ENCODE peak calls at places on chromosomes 7 and 10, in nine cellular contexts. One of them, this sample, is unnamed.

GRCh38 chr10:125148021-125148439 is 12.3 kb downstream of the CTBP2 start:
- DNase-seq in epithelial cell of proximal tubule: no peak
- DNase-seq in neural progenitor cell: no peak
- DNase-seq in fibroblast of the aortic adventitia: peak
- DNase-seq in HFF-Myc: no peak
- DNase-seq in osteoblast: peak
- DNase-seq in cardiac fibroblast: peak
- DNase-seq in left lung: no peak
- DNase-seq in AG04450: no peak
- DNase-seq in this sample: no peak

GRCh38 chr10:109892885-109893284 is 30.4 kb downstream of the XPNPEP1 start:
- DNase-seq in epithelial cell of proximal tubule: no peak
- DNase-seq in neural progenitor cell: peak
- DNase-seq in fibroblast of the aortic adventitia: peak
- DNase-seq in HFF-Myc: peak
- DNase-seq in osteoblast: no peak
- DNase-seq in cardiac fibroblast: peak
- DNase-seq in left lung: no peak
- DNase-seq in AG04450: no peak
- DNase-seq in this sample: no peak

GRCh38 chr10:133142523-133143199 is 17.4 kb upstream of the KNDC1 start:
- DNase-seq in epithelial cell of proximal tubule: no peak
- DNase-seq in neural progenitor cell: no peak
- DNase-seq in fibroblast of the aortic adventitia: no peak
- DNase-seq in HFF-Myc: no peak
- DNase-seq in osteoblast: peak
- DNase-seq in cardiac fibroblast: no peak
- DNase-seq in left lung: peak
- DNase-seq in AG04450: no peak
- DNase-seq in this sample: no peak

GRCh38 chr10:13891542-13892431 is 305.0 kb downstream of the PRPF18 start:
- DNase-seq in epithelial cell of proximal tubule: no peak
- DNase-seq in neural progenitor cell: peak
- DNase-seq in fibroblast of the aortic adventitia: no peak
- DNase-seq in HFF-Myc: no peak
- DNase-seq in osteoblast: peak
- DNase-seq in cardiac fibroblast: no peak
- DNase-seq in left lung: no peak
- DNase-seq in AG04450: no peak
- DNase-seq in this sample: no peak

GRCh38 chr10:43965033-43965917 is 316.6 kb upstream of the ZNF32 start:
- DNase-seq in epithelial cell of proximal tubule: no peak
- DNase-seq in neural progenitor cell: no peak
- DNase-seq in fibroblast of the aortic adventitia: peak
- DNase-seq in HFF-Myc: no peak
- DNase-seq in osteoblast: peak
- DNase-seq in cardiac fibroblast: peak
- DNase-seq in left lung: no peak
- DNase-seq in AG04450: no peak
- DNase-seq in this sample: no peak

GRCh38 chr10:42938351-42938750 is 138.5 kb upstream of the RET start:
- DNase-seq in epithelial cell of proximal tubule: no peak
- DNase-seq in neural progenitor cell: no peak
- DNase-seq in fibroblast of the aortic adventitia: no peak
- DNase-seq in HFF-Myc: no peak
- DNase-seq in osteoblast: peak
- DNase-seq in cardiac fibroblast: no peak
- DNase-seq in left lung: no peak
- DNase-seq in AG04450: no peak
- DNase-seq in this sample: no peak

GRCh38 chr10:82924711-82925110 is 1049.7 kb downstream of the NRG3 start:
- DNase-seq in epithelial cell of proximal tubule: no peak
- DNase-seq in neural progenitor cell: no peak
- DNase-seq in fibroblast of the aortic adventitia: no peak
- DNase-seq in HFF-Myc: no peak
- DNase-seq in osteoblast: no peak
- DNase-seq in cardiac fibroblast: no peak
- DNase-seq in left lung: no peak
- DNase-seq in AG04450: no peak
- DNase-seq in this sample: no peak

GRCh38 chr10:70169011-70169410 is 1.3 kb downstream of the SAR1A start:
- DNase-seq in epithelial cell of proximal tubule: no peak
- DNase-seq in neural progenitor cell: no peak
- DNase-seq in fibroblast of the aortic adventitia: no peak
- DNase-seq in HFF-Myc: no peak
- DNase-seq in osteoblast: no peak
- DNase-seq in cardiac fibroblast: no peak
- DNase-seq in left lung: no peak
- DNase-seq in AG04450: no peak
- DNase-seq in this sample: no peak

GRCh38 chr7:24464846-24465245 is 108.4 kb upstream of the PALS2 start:
- DNase-seq in epithelial cell of proximal tubule: no peak
- DNase-seq in neural progenitor cell: no peak
- DNase-seq in fibroblast of the aortic adventitia: no peak
- DNase-seq in HFF-Myc: no peak
- DNase-seq in osteoblast: no peak
- DNase-seq in cardiac fibroblast: no peak
- DNase-seq in left lung: no peak
- DNase-seq in AG04450: no peak
- DNase-seq in this sample: no peak

GRCh38 chr10:3935933-3936359 is 150.9 kb upstream of the KLF6 start:
- DNase-seq in epithelial cell of proximal tubule: peak
- DNase-seq in neural progenitor cell: no peak
- DNase-seq in fibroblast of the aortic adventitia: no peak
- DNase-seq in HFF-Myc: no peak
- DNase-seq in osteoblast: peak
- DNase-seq in cardiac fibroblast: peak
- DNase-seq in left lung: no peak
- DNase-seq in AG04450: no peak
- DNase-seq in this sample: no peak

GRCh38 chr7:93890464-93891068 is at the start of gene TFPI2:
- DNase-seq in epithelial cell of proximal tubule: peak
- DNase-seq in neural progenitor cell: peak
- DNase-seq in fibroblast of the aortic adventitia: peak
- DNase-seq in HFF-Myc: no peak
- DNase-seq in osteoblast: peak
- DNase-seq in cardiac fibroblast: peak
- DNase-seq in left lung: no peak
- DNase-seq in AG04450: no peak
- DNase-seq in this sample: peak

GRCh38 chr10:112852308-112852707 is 97.7 kb upstream of the TCF7L2 start:
- DNase-seq in epithelial cell of proximal tubule: no peak
- DNase-seq in neural progenitor cell: no peak
- DNase-seq in fibroblast of the aortic adventitia: no peak
- DNase-seq in HFF-Myc: no peak
- DNase-seq in osteoblast: no peak
- DNase-seq in cardiac fibroblast: no peak
- DNase-seq in left lung: peak
- DNase-seq in AG04450: no peak
- DNase-seq in this sample: no peak

GRCh38 chr7:8177109-8177933 is 84.6 kb downstream of the ICA1 start:
- DNase-seq in epithelial cell of proximal tubule: no peak
- DNase-seq in neural progenitor cell: no peak
- DNase-seq in fibroblast of the aortic adventitia: no peak
- DNase-seq in HFF-Myc: no peak
- DNase-seq in osteoblast: no peak
- DNase-seq in cardiac fibroblast: no peak
- DNase-seq in left lung: no peak
- DNase-seq in AG04450: no peak
- DNase-seq in this sample: no peak

GRCh38 chr7:6385110-6385792 is 62.5 kb downstream of the DAGLB start:
- DNase-seq in epithelial cell of proximal tubule: peak
- DNase-seq in neural progenitor cell: no peak
- DNase-seq in fibroblast of the aortic adventitia: peak
- DNase-seq in HFF-Myc: peak
- DNase-seq in osteoblast: peak
- DNase-seq in cardiac fibroblast: peak
- DNase-seq in left lung: no peak
- DNase-seq in AG04450: peak
- DNase-seq in this sample: peak

GRCh38 chr10:91552260-91552659 is 80.6 kb downstream of the PPP1R3C start:
- DNase-seq in epithelial cell of proximal tubule: no peak
- DNase-seq in neural progenitor cell: peak
- DNase-seq in fibroblast of the aortic adventitia: no peak
- DNase-seq in HFF-Myc: no peak
- DNase-seq in osteoblast: no peak
- DNase-seq in cardiac fibroblast: no peak
- DNase-seq in left lung: no peak
- DNase-seq in AG04450: no peak
- DNase-seq in this sample: no peak
- H3K4me3 ChIP-seq in epithelial cell of proximal tubule: no peak
- H3K4me3 ChIP-seq in neural progenitor cell: no peak
- H3K4me3 ChIP-seq in fibroblast of the aortic adventitia: peak
- H3K4me3 ChIP-seq in HFF-Myc: no peak
- H3K4me3 ChIP-seq in osteoblast: peak
- H3K4me3 ChIP-seq in cardiac fibroblast: no peak
- H3K4me3 ChIP-seq in left lung: no peak
- H3K4me3 ChIP-seq in AG04450: no peak
- H3K4me3 ChIP-seq in this sample: no peak

DNA sequence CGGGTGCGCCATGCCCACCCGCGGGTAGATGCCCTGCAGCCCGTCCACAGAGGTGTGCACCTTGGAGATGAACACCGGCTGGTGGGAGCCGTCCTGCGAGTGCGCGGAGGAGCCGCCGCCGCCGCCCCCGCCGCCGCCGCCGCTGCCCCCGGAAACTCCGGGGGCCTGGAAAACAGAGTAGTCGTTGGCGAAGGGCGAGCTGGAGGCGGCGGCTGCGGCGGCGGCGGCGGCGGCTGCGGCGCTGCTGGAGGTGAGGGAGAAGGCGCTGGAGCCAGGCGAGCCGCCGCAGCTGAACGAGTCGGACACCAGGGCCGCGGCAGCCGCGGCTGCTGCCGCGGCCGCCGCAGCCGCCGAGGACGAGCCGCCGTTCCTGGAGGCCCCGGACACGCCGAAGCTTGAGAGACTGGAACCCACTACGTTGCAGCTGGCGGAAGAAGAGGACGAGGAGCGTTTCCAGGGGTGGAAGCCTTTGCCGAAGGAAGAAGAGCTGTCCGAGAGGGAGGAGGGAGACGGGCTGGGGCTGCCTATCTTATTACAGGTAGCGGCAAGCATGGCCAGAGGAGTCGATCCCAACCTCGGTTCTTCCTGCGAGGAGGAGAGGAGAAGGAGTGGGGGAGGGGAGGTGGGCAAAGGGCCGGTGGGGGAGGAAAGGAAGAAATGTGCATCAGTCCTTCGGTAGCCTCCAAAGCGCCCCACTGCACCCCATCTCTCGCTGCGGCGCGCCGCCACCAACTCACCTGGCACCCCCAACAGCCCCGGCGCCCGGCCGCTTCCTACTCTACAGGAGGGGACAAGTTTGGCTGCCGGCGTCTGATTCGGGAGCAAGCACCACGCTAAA is 1.3 kb downstream of the SP8 start:
- DNase-seq in epithelial cell of proximal tubule: no peak
- DNase-seq in neural progenitor cell: peak
- DNase-seq in fibroblast of the aortic adventitia: no peak
- DNase-seq in HFF-Myc: no peak
- DNase-seq in osteoblast: no peak
- DNase-seq in cardiac fibroblast: no peak
- DNase-seq in left lung: no peak
- DNase-seq in AG04450: no peak
- DNase-seq in this sample: no peak
- TF ChIP-seq CTCF in epithelial cell of proximal tubule: no peak
- TF ChIP-seq CTCF in neural progenitor cell: no peak
- TF ChIP-seq CTCF in fibroblast of the aortic adventitia: no peak
- TF ChIP-seq CTCF in HFF-Myc: no peak
- TF ChIP-seq CTCF in osteoblast: no peak
- TF ChIP-seq CTCF in cardiac fibroblast: no peak
- TF ChIP-seq CTCF in left lung: no peak
- TF ChIP-seq CTCF in AG04450: no peak
- TF ChIP-seq CTCF in this sample: no peak

GRCh38 chr7:12637328-12637727 is 50.1 kb upstream of the ARL4A start:
- DNase-seq in epithelial cell of proximal tubule: no peak
- DNase-seq in neural progenitor cell: no peak
- DNase-seq in fibroblast of the aortic adventitia: no peak
- DNase-seq in HFF-Myc: no peak
- DNase-seq in osteoblast: no peak
- DNase-seq in cardiac fibroblast: no peak
- DNase-seq in left lung: no peak
- DNase-seq in AG04450: no peak
- DNase-seq in this sample: no peak

GRCh38 chr7:12640299-12641096 is 46.9 kb upstream of the ARL4A start:
- DNase-seq in epithelial cell of proximal tubule: no peak
- DNase-seq in neural progenitor cell: no peak
- DNase-seq in fibroblast of the aortic adventitia: no peak
- DNase-seq in HFF-Myc: no peak
- DNase-seq in osteoblast: no peak
- DNase-seq in cardiac fibroblast: no peak
- DNase-seq in left lung: no peak
- DNase-seq in AG04450: no peak
- DNase-seq in this sample: no peak

GRCh38 chr7:12638851-12639467 is 48.5 kb upstream of the ARL4A start:
- DNase-seq in epithelial cell of proximal tubule: no peak
- DNase-seq in neural progenitor cell: peak
- DNase-seq in fibroblast of the aortic adventitia: peak
- DNase-seq in HFF-Myc: no peak
- DNase-seq in osteoblast: no peak
- DNase-seq in cardiac fibroblast: peak
- DNase-seq in left lung: no peak
- DNase-seq in AG04450: no peak
- DNase-seq in this sample: no peak

GRCh38 chr7:12635830-12636229 is 51.6 kb upstream of the ARL4A start:
- DNase-seq in epithelial cell of proximal tubule: no peak
- DNase-seq in neural progenitor cell: no peak
- DNase-seq in fibroblast of the aortic adventitia: no peak
- DNase-seq in HFF-Myc: no peak
- DNase-seq in osteoblast: no peak
- DNase-seq in cardiac fibroblast: no peak
- DNase-seq in left lung: no peak
- DNase-seq in AG04450: no peak
- DNase-seq in this sample: no peak

GRCh38 chr7:12637819-12638592 is 49.4 kb upstream of the ARL4A start:
- DNase-seq in epithelial cell of proximal tubule: no peak
- DNase-seq in neural progenitor cell: no peak
- DNase-seq in fibroblast of the aortic adventitia: peak
- DNase-seq in HFF-Myc: no peak
- DNase-seq in osteoblast: no peak
- DNase-seq in cardiac fibroblast: no peak
- DNase-seq in left lung: no peak
- DNase-seq in AG04450: peak
- DNase-seq in this sample: no peak
- H3K4me3 ChIP-seq in epithelial cell of proximal tubule: no peak
- H3K4me3 ChIP-seq in neural progenitor cell: no peak
- H3K4me3 ChIP-seq in fibroblast of the aortic adventitia: peak
- H3K4me3 ChIP-seq in HFF-Myc: no peak
- H3K4me3 ChIP-seq in osteoblast: no peak
- H3K4me3 ChIP-seq in cardiac fibroblast: no peak
- H3K4me3 ChIP-seq in left lung: no peak
- H3K4me3 ChIP-seq in AG04450: no peak
- H3K4me3 ChIP-seq in this sample: no peak

DNA sequence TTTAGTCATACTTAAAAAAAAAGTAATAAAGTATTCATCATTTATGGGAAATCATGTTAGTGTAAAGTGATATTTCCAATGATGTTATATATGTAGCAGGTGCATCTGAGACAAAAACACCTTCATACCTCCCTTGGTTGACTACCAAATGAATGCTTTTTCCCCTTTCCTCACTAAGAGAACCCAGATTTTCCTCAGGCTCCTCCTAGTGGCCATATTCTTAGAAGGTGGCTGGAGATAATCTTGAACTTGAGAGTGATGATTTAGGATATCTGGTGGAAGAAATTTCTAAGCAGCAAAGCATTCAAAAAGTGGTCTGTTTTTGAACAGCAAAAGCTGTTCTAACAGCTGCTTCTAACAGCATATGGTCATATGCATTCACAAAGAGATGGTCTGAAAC is 16.8 kb upstream of the DNAH11 start:
- DNase-seq in epithelial cell of proximal tubule: no peak
- DNase-seq in neural progenitor cell: no peak
- DNase-seq in fibroblast of the aortic adventitia: peak
- DNase-seq in HFF-Myc: no peak
- DNase-seq in osteoblast: no peak
- DNase-seq in cardiac fibroblast: peak
- DNase-seq in left lung: no peak
- DNase-seq in AG04450: no peak
- DNase-seq in this sample: no peak
- TF ChIP-seq CTCF in epithelial cell of proximal tubule: peak
- TF ChIP-seq CTCF in neural progenitor cell: peak
- TF ChIP-seq CTCF in fibroblast of the aortic adventitia: peak
- TF ChIP-seq CTCF in HFF-Myc: peak
- TF ChIP-seq CTCF in osteoblast: peak
- TF ChIP-seq CTCF in cardiac fibroblast: peak
- TF ChIP-seq CTCF in left lung: peak
- TF ChIP-seq CTCF in AG04450: peak
- TF ChIP-seq CTCF in this sample: peak

This sample was measured in kidney epithelial cell.